ENCODE peak calls at places on chromosome 16, in six cellular contexts. L is GM12878, T is K562, S is H1, U is GM12892, N is HepG2. M is an unnamed sample.

GRCh38 chr16:4852221-4852872 is 5.1 kb downstream of the UBN1 start:
- DNase-seq in L (no peak), N (no peak), T (peak), S (no peak), U (no peak), M (no peak)

GRCh38 chr16:27243725-27244362 is 24.7 kb downstream of the NSMCE1 start:
- DNase-seq in U (no peak), S (no peak), N (no peak), T (no peak), L (no peak), M (no peak)

GRCh38 chr16:31050280-31051030 is 17.1 kb downstream of the STX4 start:
- DNase-seq in N (no peak), U (no peak), S (no peak), T (no peak), L (no peak), M (no peak)

GRCh38 chr16:72468582-72468981 is 296.6 kb upstream of the PMFBP1 start:
- DNase-seq in L (no peak), U (no peak), S (no peak), T (peak), N (peak), M (no peak)

GRCh38 chr16:47143677-47144558 is at the start of gene NETO2:
- DNase-seq in L (no peak), S (no peak), T (peak), U (peak), N (peak), M (peak)

GRCh38 chr16:30948087-30948955 is 547 bp upstream of the ORAI3 start:
- DNase-seq in N (peak), L (no peak), S (peak), U (no peak), T (peak), M (peak)

GRCh38 chr16:66690106-66690847 is 6.3 kb downstream of the CMTM4 start:
- DNase-seq in U (no peak), L (no peak), T (no peak), N (peak), S (no peak), M (no peak)

GRCh38 chr16:84013787-84014569 is 28.6 kb downstream of the SLC38A8 start:
- DNase-seq in T (peak), N (peak), S (peak), L (peak), U (peak), M (peak)

GRCh38 chr16:47578573-47578972 is 117.4 kb downstream of the PHKB start:
- DNase-seq in U (no peak), S (no peak), T (peak), L (no peak), N (no peak), M (no peak)

GRCh38 chr16:13919330-13919682 is 648 bp upstream of the ERCC4 start:
- DNase-seq in S (no peak), L (no peak), N (peak), U (no peak), T (peak), M (no peak)

GRCh38 chr16:49833055-49833454 is 22.9 kb downstream of the ZNF423 start:
- DNase-seq in T (no peak), U (no peak), S (no peak), L (no peak), N (no peak), M (no peak)

GRCh38 chr16:49630783-49631182 is 225.1 kb downstream of the ZNF423 start:
- DNase-seq in S (no peak), N (no peak), L (no peak), U (no peak), T (no peak), M (no peak)

GRCh38 chr16:13557476-13557875 is 362.5 kb upstream of the ERCC4 start:
- DNase-seq in U (no peak), S (no peak), L (no peak), T (no peak), N (no peak), M (no peak)

GRCh38 chr16:10386517-10387377 is 886 bp downstream of the ATF7IP2 start:
- DNase-seq in N (peak), U (no peak), T (no peak), L (peak), S (no peak), M (no peak)

GRCh38 chr16:81696136-81696958 is 82.7 kb upstream of the PLCG2 start:
- DNase-seq in S (no peak), L (no peak), T (peak), U (no peak), N (no peak), M (no peak)

GRCh38 chr16:27097671-27098275 is 31.0 kb downstream of the C16orf82 start:
- DNase-seq in N (no peak), T (no peak), U (no peak), S (no peak), L (no peak), M (no peak)

GRCh38 chr16:635573-636205 is 416 bp downstream of the METTL26 start:
- DNase-seq in U (no peak), S (no peak), T (no peak), L (no peak), N (no peak), M (no peak)

GRCh38 chr16:85086347-85087291 is 25.7 kb downstream of the CIBAR2 start:
- DNase-seq in N (peak), T (peak), L (no peak), S (peak), U (peak), M (peak)

GRCh38 chr16:351804-352520 is 561 bp downstream of the AXIN1 start:
- DNase-seq in N (no peak), T (no peak), L (no peak), S (no peak), U (no peak), M (no peak)

GRCh38 chr16:6946106-6946505 is 386.5 kb upstream of the RBFOX1 start:
- DNase-seq in T (no peak), L (no peak), S (no peak), N (no peak), U (no peak), M (no peak)

GRCh38 chr16:73206306-73206705 is 158.4 kb upstream of the ZFHX3 start:
- DNase-seq in N (no peak), U (no peak), T (no peak), L (no peak), S (no peak), M (no peak)

GRCh38 chr16:4214215-4214621 is 27.7 kb downstream of the SRL start:
- DNase-seq in S (peak), T (no peak), N (peak), L (no peak), U (no peak), M (no peak)

GRCh38 chr16:81094771-81095251 is 1.4 kb downstream of the GCSH start:
- DNase-seq in U (no peak), N (no peak), T (no peak), L (no peak), S (no peak), M (no peak)

GRCh38 chr16:48720266-48720665 is 110.3 kb upstream of the N4BP1 start:
- DNase-seq in U (no peak), S (peak), T (peak), L (no peak), N (peak), M (no peak)

GRCh38 chr16:30075503-30076275 is at the start of gene PPP4C:
- DNase-seq in N (peak), T (peak), S (no peak), U (peak), L (no peak), M (peak)

GRCh38 chr16:84141143-84141670 is 3.8 kb downstream of the HSDL1 start:
- DNase-seq in T (no peak), S (no peak), L (no peak), N (peak), U (no peak), M (no peak)

GRCh38 chr16:67967183-67967955 is 1.1 kb downstream of the SLC12A4 start:
- DNase-seq in U (no peak), N (no peak), T (no peak), S (no peak), L (no peak), M (no peak)

GRCh38 chr16:56226840-56227525 is 35.7 kb downstream of the GNAO1 start:
- DNase-seq in N (no peak), S (no peak), T (no peak), L (no peak), U (no peak), M (no peak)

GRCh38 chr16:4795828-4796572 is 831 bp downstream of the SMIM22 start:
- DNase-seq in U (no peak), T (no peak), S (no peak), N (no peak), L (no peak), M (no peak)

GRCh38 chr16:55494994-55495421 is 13.9 kb upstream of the LPCAT2 start:
- DNase-seq in L (no peak), N (peak), U (no peak), S (no peak), T (peak), M (no peak)

GRCh38 chr16:67426950-67427349 is 4.0 kb upstream of the HSD11B2 start:
- DNase-seq in S (no peak), L (no peak), N (no peak), U (no peak), T (no peak), M (no peak)

GRCh38 chr16:49469323-49469670 is 95.7 kb downstream of the C16orf78 start:
- DNase-seq in S (no peak), L (no peak), N (no peak), T (no peak), U (no peak), M (no peak)

GRCh38 chr16:49405123-49405522 is 31.5 kb downstream of the C16orf78 start:
- DNase-seq in U (no peak), N (no peak), S (no peak), T (no peak), L (no peak), M (no peak)

GRCh38 chr16:56336071-56336688 is 89.2 kb downstream of the AMFR start:
- DNase-seq in L (no peak), U (no peak), T (no peak), S (no peak), N (no peak), M (no peak)

GRCh38 chr16:47461598-47462266 is 601 bp downstream of the PHKB start:
- DNase-seq in S (no peak), L (no peak), U (no peak), N (peak), T (peak), M (peak)

GRCh38 chr16:24671455-24671954 is 57.9 kb upstream of the TNRC6A start:
- DNase-seq in T (no peak), L (no peak), S (no peak), U (no peak), N (no peak), M (no peak)

GRCh38 chr16:24667244-24667764 is 62.1 kb upstream of the TNRC6A start:
- DNase-seq in L (no peak), U (no peak), N (no peak), T (no peak), S (no peak), M (no peak)

GRCh38 chr16:24673155-24673554 is 56.3 kb upstream of the TNRC6A start:
- DNase-seq in L (no peak), N (peak), T (no peak), U (no peak), S (no peak), M (no peak)

GRCh38 chr16:24668481-24669001 is 60.9 kb upstream of the TNRC6A start:
- DNase-seq in L (no peak), S (no peak), T (no peak), N (no peak), U (no peak), M (no peak)

GRCh38 chr16:24670623-24671454 is 58.6 kb upstream of the TNRC6A start:
- DNase-seq in T (no peak), L (no peak), U (no peak), S (no peak), N (no peak), M (peak)
- TF ChIP-seq TAF1 in T (no peak), L (no peak), U (no peak), S (no peak), N (no peak), M (no peak)

GRCh38 chr16:53091508-53092211 is 36.9 kb downstream of the CHD9 start:
- DNase-seq in S (no peak), T (no peak), U (no peak), L (peak), N (no peak), M (no peak)
- TF ChIP-seq POLR2AphosphoS5 in S (no peak), T (no peak), U (no peak), L (no peak), N (no peak), M (no peak)

DNA sequence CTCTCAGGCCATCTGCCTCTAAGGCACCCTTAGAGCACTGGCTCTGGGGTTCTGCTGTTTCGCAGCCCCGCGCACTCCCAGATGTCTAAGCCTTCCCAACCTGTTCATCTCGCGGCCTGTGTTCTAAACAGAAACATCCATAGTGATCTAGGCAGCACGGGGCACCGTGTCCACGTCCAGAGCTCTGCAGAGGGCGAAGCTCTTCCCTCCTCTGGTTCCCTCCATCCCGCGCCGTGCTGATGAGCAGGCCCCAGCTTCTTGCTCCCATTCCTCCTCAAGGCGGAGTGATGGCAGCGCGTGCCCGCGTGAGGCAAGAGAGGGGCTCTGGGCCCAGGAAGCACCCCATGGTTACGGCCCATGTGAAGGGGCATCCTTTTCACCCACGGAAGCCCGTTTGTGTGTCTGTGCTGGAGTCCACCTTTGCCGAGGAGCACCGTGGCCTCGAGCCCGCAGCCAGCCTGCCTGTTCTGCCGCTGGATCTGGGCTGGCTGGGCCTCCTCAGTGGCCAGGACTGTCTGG is 3.6 kb downstream of the SPIRE2 start:
- DNase-seq in N (no peak), U (no peak), T (no peak), S (no peak), L (no peak), M (no peak)
- TF ChIP-seq POLR2A in N (no peak), U (no peak), T (no peak), S (no peak), L (no peak), M (no peak)

DNA sequence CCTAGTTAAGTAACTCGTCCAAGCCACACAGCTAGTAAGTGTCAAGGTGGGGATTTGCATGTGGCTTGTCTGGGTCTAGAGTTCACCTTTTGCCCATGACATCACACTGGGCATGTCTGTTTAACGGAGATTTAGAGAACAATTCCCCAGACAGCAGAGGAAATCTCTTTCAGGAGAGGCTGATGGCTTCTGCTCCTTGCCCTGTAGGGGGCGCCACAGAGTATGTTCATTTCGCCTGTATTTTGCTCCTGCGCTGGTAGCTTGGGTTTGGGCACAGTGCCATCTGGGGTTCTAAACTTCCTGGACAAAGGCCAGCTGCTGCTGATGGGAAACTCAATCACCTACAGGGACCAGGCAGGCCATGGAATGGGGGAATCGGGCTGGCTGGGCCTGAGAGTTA is 20.4 kb downstream of the OTOA start:
- DNase-seq in S (no peak), U (no peak), T (peak), N (peak), L (no peak), M (no peak)
- TF ChIP-seq TAF1 in S (no peak), U (no peak), T (no peak), N (no peak), L (no peak), M (no peak)

DNA sequence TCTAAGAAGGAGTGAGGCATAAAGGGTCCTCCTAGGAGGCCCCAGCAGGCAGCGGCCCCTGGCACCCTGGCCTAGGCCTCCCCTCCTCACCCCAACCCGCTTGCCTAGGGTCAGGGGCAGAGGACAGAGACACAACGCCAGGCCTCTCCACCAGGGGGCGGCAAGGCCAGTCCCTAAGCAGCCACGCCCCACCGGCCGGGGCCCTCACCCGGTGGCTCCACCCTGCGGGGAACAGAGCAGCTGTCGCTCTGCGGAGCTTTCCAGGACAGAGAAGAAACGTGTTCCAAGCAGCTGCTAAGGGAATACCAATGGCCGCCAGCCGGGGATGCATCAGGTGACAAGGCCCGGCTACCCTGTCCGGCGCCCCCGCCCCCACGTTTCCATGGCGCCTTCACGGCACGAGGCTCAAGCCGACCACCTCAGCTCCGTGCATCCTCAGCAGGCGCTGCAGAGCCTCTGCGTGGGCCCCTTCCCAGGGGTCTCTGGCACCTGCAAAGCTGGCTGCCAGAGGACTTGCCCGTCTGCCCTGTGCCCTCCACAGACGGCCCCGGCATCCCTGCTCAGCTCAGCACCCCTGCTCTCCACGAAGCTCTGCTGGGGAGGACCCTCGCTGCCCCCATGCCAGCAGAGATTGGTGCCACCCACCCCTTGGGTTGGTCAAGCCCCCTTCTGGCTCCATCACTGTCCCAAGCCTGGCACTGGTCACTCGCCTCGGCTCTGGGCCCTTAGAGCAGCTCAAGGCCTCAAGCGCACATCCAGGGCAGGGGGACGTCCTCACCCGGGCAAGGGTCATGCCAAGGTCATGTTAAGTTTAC is 5.6 kb downstream of the ZNF598 start:
- DNase-seq in L (no peak), S (peak), T (peak), N (peak), U (peak), M (peak)
- TF ChIP-seq POLR2AphosphoS5 in L (no peak), S (no peak), T (peak), N (no peak), U (no peak), M (no peak)

M was measured in GM12891.